ENCODE peak calls at places on chromosomes 7 and 10, in six cellular contexts. R is A549, J is SK-N-SH, T is sigmoid colon, L is suprapubic skin, K is GM12878. A is an unnamed sample. For H3K9me3, the result is how much of the 10 kb centered on the place peaks cover.

GRCh38 chr10:74612195-74612594 is 214.2 kb upstream of the KAT6B start:
- DNase-seq in L (no peak), J (no peak), T (no peak), K (no peak), R (no peak), A (no peak)

GRCh38 chr10:100894033-100894432 is 18.7 kb upstream of the SLF2 start:
- DNase-seq in L (no peak), T (no peak), R (no peak), J (no peak), K (no peak), A (no peak)

GRCh38 chr10:4058514-4059029 is 273.6 kb upstream of the KLF6 start:
- DNase-seq in K (no peak), R (peak), J (no peak), T (no peak), L (no peak), A (no peak)

GRCh38 chr10:6399241-6399701 is 180.8 kb downstream of the PRKCQ start:
- DNase-seq in L (no peak), R (peak), K (no peak), J (no peak), T (no peak), A (no peak)

GRCh38 chr10:4242561-4243035 is 457.6 kb upstream of the KLF6 start:
- DNase-seq in J (no peak), R (no peak), K (no peak), T (peak), L (no peak), A (no peak)

GRCh38 chr10:83166344-83166743 is 973.0 kb upstream of the GHITM start:
- DNase-seq in J (peak), T (no peak), R (no peak), L (no peak), K (no peak), A (no peak)

GRCh38 chr7:141700848-141701371 is 1.1 kb downstream of the DENND11 start:
- DNase-seq in K (no peak), R (no peak), L (no peak), J (peak), T (no peak), A (no peak)

GRCh38 chr7:135905355-135905754 is 71.8 kb downstream of the MTPN start:
- DNase-seq in L (no peak), R (no peak), J (no peak), K (no peak), T (no peak), A (no peak)

GRCh38 chr10:68212721-68213352 is 19.1 kb downstream of the ATOH7 start:
- DNase-seq in R (no peak), L (no peak), K (no peak), J (peak), T (no peak), A (no peak)

GRCh38 chr10:80554050-80554449 is 16.3 kb downstream of the SH2D4B start:
- DNase-seq in L (no peak), J (no peak), T (no peak), R (no peak), K (no peak), A (no peak)

GRCh38 chr7:103592187-103592586 is 146.2 kb upstream of the SLC26A5 start:
- DNase-seq in T (no peak), R (no peak), J (no peak), K (no peak), L (no peak), A (no peak)

GRCh38 chr7:149766215-149766614 is 7.2 kb downstream of the ZNF467 start:
- DNase-seq in L (no peak), T (no peak), J (no peak), K (no peak), R (no peak), A (no peak)

GRCh38 chr10:33056828-33057227 is 98.8 kb upstream of the ITGB1 start:
- DNase-seq in J (no peak), K (no peak), L (no peak), R (no peak), T (no peak), A (no peak)

GRCh38 chr10:1957057-1957456 is 219.7 kb upstream of the ADARB2 start:
- DNase-seq in L (no peak), K (no peak), T (no peak), J (no peak), R (no peak), A (no peak)

GRCh38 chr7:7761340-7761973 is 43.0 kb upstream of the RPA3 start:
- DNase-seq in K (no peak), L (no peak), J (no peak), R (peak), T (no peak), A (no peak)

GRCh38 chr10:100718197-100718742 is 27.1 kb upstream of the PAX2 start:
- DNase-seq in R (no peak), J (no peak), K (no peak), L (no peak), T (peak), A (no peak)

GRCh38 chr7:19405546-19405945 is 260.3 kb upstream of the FERD3L start:
- DNase-seq in R (no peak), K (no peak), T (no peak), J (no peak), L (no peak), A (no peak)

GRCh38 chr10:30028006-30028441 is 31.4 kb downstream of the JCAD start:
- DNase-seq in R (no peak), J (no peak), L (no peak), T (peak), K (no peak), A (peak)
- H3K4me3 ChIP-seq in R (no peak), J (no peak), L (no peak), T (no peak), K (no peak), A (no peak)

GRCh38 chr10:51046668-51047067 is 27.6 kb upstream of the PRKG1 start:
- DNase-seq in T (no peak), L (no peak), R (no peak), K (no peak), J (no peak), A (no peak)
- TF ChIP-seq EP300 in T (no peak), L (no peak), R (no peak), K (no peak), J (no peak), A (no peak)

GRCh38 chr7:1244701-1245526 is 12.2 kb downstream of the UNCX start:
- DNase-seq in T (no peak), J (no peak), R (no peak), L (no peak), K (no peak), A (no peak)

GRCh38 chr7:1243290-1243963 is 10.8 kb downstream of the UNCX start:
- DNase-seq in K (no peak), R (no peak), J (no peak), L (no peak), T (no peak), A (no peak)

GRCh38 chr7:1242601-1243289 is 10.1 kb downstream of the UNCX start:
- DNase-seq in T (no peak), R (no peak), K (no peak), J (no peak), L (no peak), A (no peak)

GRCh38 chr7:1245596-1245995 is 12.9 kb downstream of the UNCX start:
- DNase-seq in J (no peak), K (no peak), L (no peak), R (no peak), T (no peak), A (no peak)

GRCh38 chr7:1243964-1244416 is 11.3 kb downstream of the UNCX start:
- DNase-seq in K (no peak), R (no peak), T (no peak), J (no peak), L (no peak), A (no peak)
- H3K9me3 ChIP-seq in K (under half), R (under half), T (under half), J (under half), L (under half), A (under half)

GRCh38 chr10:89337493-89337892 is 9.7 kb downstream of the IFIT3 start:
- DNase-seq in L (no peak), K (peak), J (no peak), R (no peak), T (no peak), A (no peak)

GRCh38 chr10:89330537-89330936 is 2.7 kb downstream of the IFIT3 start:
- DNase-seq in L (no peak), J (no peak), R (no peak), T (no peak), K (no peak), A (no peak)

GRCh38 chr10:89327803-89328441 is at the start of gene IFIT3:
- DNase-seq in K (peak), J (peak), T (peak), R (peak), L (peak), A (peak)

GRCh38 chr10:89332092-89332633 is 4.4 kb downstream of the IFIT3 start:
- DNase-seq in K (peak), T (no peak), J (no peak), L (no peak), R (no peak), A (no peak)

GRCh38 chr10:89332718-89333281 is 5.0 kb downstream of the IFIT3 start:
- DNase-seq in K (peak), L (no peak), J (no peak), T (no peak), R (no peak), A (no peak)
- H3K4me3 ChIP-seq in K (peak), L (peak), J (no peak), T (peak), R (no peak), A (peak)